ENCODE peak calls at places on chromosome 1, in eight cellular contexts. One of them, this sample, is unnamed.

GRCh38 chr1:40141878-40142535 is 19.2 kb upstream of the RLF start:
- DNase-seq in ovary: no peak
- DNase-seq in lower leg skin: no peak
- DNase-seq in transverse colon: no peak
- DNase-seq in thyroid gland: no peak
- DNase-seq in HCT116: no peak
- DNase-seq in right lobe of liver: no peak
- DNase-seq in heart left ventricle: no peak
- DNase-seq in this sample: no peak

GRCh38 chr1:147545133-147545532 is 3.8 kb downstream of the BCL9 start:
- DNase-seq in ovary: no peak
- DNase-seq in right lobe of liver: no peak
- DNase-seq in lower leg skin: peak; percentile 87
- DNase-seq in thyroid gland: peak; percentile 67
- DNase-seq in HCT116: peak; percentile 66
- DNase-seq in transverse colon: peak; percentile 55
- DNase-seq in heart left ventricle: peak; percentile 9
- DNase-seq in this sample: no peak

GRCh38 chr1:95118019-95118499 is 904 bp downstream of the TLCD4 start:
- DNase-seq in lower leg skin: no peak
- DNase-seq in right lobe of liver: no peak
- DNase-seq in thyroid gland: peak; percentile 71
- DNase-seq in transverse colon: peak; percentile 48
- DNase-seq in heart left ventricle: no peak
- DNase-seq in HCT116: no peak
- DNase-seq in ovary: no peak
- DNase-seq in this sample: peak; percentile 78

GRCh38 chr1:25658791-25659431 is 42.3 kb downstream of the MAN1C1 start:
- DNase-seq in HCT116: no peak
- DNase-seq in lower leg skin: peak; percentile 72
- DNase-seq in ovary: peak; percentile 74
- DNase-seq in transverse colon: peak; percentile 35
- DNase-seq in heart left ventricle: peak; percentile 78
- DNase-seq in right lobe of liver: no peak
- DNase-seq in thyroid gland: peak; percentile 85
- DNase-seq in this sample: no peak

GRCh38 chr1:80158771-80159170 is 1152.2 kb upstream of the ADGRL4 start:
- DNase-seq in transverse colon: no peak
- DNase-seq in lower leg skin: no peak
- DNase-seq in HCT116: no peak
- DNase-seq in ovary: no peak
- DNase-seq in right lobe of liver: no peak
- DNase-seq in heart left ventricle: no peak
- DNase-seq in thyroid gland: no peak
- DNase-seq in this sample: no peak

GRCh38 chr1:47023268-47024137 is at the start of gene CYP4X1:
- DNase-seq in lower leg skin: no peak
- DNase-seq in right lobe of liver: no peak
- DNase-seq in heart left ventricle: peak; percentile 81
- DNase-seq in ovary: no peak
- DNase-seq in thyroid gland: peak; percentile 4
- DNase-seq in transverse colon: peak; percentile 14
- DNase-seq in HCT116: no peak
- DNase-seq in this sample: no peak

GRCh38 chr1:119647734-119648619 is at the start of gene ZNF697:
- DNase-seq in HCT116: peak; percentile 89
- DNase-seq in lower leg skin: peak; percentile 99
- DNase-seq in heart left ventricle: peak; percentile 98
- DNase-seq in ovary: peak; percentile 97
- DNase-seq in right lobe of liver: peak; percentile 99
- DNase-seq in thyroid gland: peak; percentile 98
- DNase-seq in transverse colon: peak; percentile 97
- DNase-seq in this sample: peak; percentile 80

GRCh38 chr1:43284065-43284464 is 1.3 kb downstream of the C1orf210 start:
- DNase-seq in transverse colon: no peak
- DNase-seq in lower leg skin: peak; percentile 45
- DNase-seq in right lobe of liver: no peak
- DNase-seq in ovary: no peak
- DNase-seq in HCT116: no peak
- DNase-seq in thyroid gland: no peak
- DNase-seq in heart left ventricle: no peak
- DNase-seq in this sample: no peak

GRCh38 chr1:63034256-63034655 is 250.3 kb downstream of the ATG4C start:
- DNase-seq in heart left ventricle: no peak
- DNase-seq in right lobe of liver: no peak
- DNase-seq in lower leg skin: no peak
- DNase-seq in HCT116: no peak
- DNase-seq in ovary: no peak
- DNase-seq in transverse colon: no peak
- DNase-seq in thyroid gland: no peak
- DNase-seq in this sample: no peak
- TF ChIP-seq POLR2A in heart left ventricle: no peak
- TF ChIP-seq POLR2A in right lobe of liver: no peak
- TF ChIP-seq POLR2A in lower leg skin: no peak
- TF ChIP-seq POLR2A in HCT116: no peak
- TF ChIP-seq POLR2A in ovary: no peak
- TF ChIP-seq POLR2A in transverse colon: no peak
- TF ChIP-seq POLR2A in thyroid gland: no peak
- TF ChIP-seq POLR2A in this sample: no peak

GRCh38 chr1:19484338-19484792 is 974 bp downstream of the CAPZB start:
- DNase-seq in HCT116: no peak
- DNase-seq in transverse colon: no peak
- DNase-seq in thyroid gland: no peak
- DNase-seq in right lobe of liver: peak; percentile 35
- DNase-seq in lower leg skin: no peak
- DNase-seq in heart left ventricle: no peak
- DNase-seq in ovary: no peak
- DNase-seq in this sample: peak; percentile 32

GRCh38 chr1:19483261-19483660 is 2.1 kb downstream of the CAPZB start:
- DNase-seq in heart left ventricle: no peak
- DNase-seq in transverse colon: no peak
- DNase-seq in right lobe of liver: no peak
- DNase-seq in thyroid gland: no peak
- DNase-seq in HCT116: no peak
- DNase-seq in lower leg skin: no peak
- DNase-seq in ovary: no peak
- DNase-seq in this sample: no peak

GRCh38 chr1:19483691-19484090 is 1.6 kb downstream of the CAPZB start:
- DNase-seq in thyroid gland: no peak
- DNase-seq in heart left ventricle: no peak
- DNase-seq in HCT116: no peak
- DNase-seq in ovary: no peak
- DNase-seq in lower leg skin: no peak
- DNase-seq in right lobe of liver: no peak
- DNase-seq in transverse colon: no peak
- DNase-seq in this sample: peak; percentile 25

GRCh38 chr1:19485362-19486187 is at the start of gene CAPZB:
- DNase-seq in HCT116: peak; percentile 48
- DNase-seq in heart left ventricle: peak; percentile 97
- DNase-seq in right lobe of liver: peak; percentile 98
- DNase-seq in lower leg skin: peak; percentile 99
- DNase-seq in ovary: peak; percentile 95
- DNase-seq in thyroid gland: peak; percentile 95
- DNase-seq in transverse colon: peak; percentile 97
- DNase-seq in this sample: peak; percentile 91

DNA sequence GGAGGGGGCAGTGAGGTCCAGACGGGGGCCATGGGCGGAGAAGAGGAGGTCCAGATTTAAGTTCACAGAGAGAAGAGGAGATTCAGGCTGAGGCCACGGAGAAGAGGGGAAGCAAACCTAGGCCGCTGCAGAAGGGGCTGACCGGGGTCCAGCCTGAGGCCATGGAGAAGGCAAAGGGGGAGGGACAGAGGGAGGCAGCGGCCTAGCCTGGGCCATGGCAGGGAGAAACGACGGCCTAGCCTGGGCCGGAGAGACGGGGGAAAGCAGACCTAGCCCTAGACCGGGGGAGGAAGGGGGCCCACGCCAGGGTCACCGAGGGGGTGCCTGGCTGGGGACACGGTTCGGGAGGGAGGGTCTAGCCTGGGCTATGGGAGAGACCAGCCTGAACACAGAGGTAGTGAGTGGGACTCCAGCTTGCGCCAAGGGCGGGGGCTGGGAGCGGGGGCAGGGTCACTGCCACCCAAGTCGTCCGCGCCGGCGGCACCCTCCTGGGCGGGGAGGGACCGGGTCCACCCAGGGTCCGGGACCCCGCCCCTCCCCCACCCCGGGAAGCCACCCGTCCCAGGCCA is 462 bp downstream of the CAPZB start:
- DNase-seq in ovary: no peak
- DNase-seq in heart left ventricle: no peak
- DNase-seq in lower leg skin: no peak
- DNase-seq in transverse colon: no peak
- DNase-seq in thyroid gland: no peak
- DNase-seq in HCT116: no peak
- DNase-seq in right lobe of liver: no peak
- DNase-seq in this sample: peak; percentile 79
- TF ChIP-seq POLR2A in ovary: peak; percentile 18
- TF ChIP-seq POLR2A in heart left ventricle: no peak
- TF ChIP-seq POLR2A in lower leg skin: no peak
- TF ChIP-seq POLR2A in transverse colon: no peak
- TF ChIP-seq POLR2A in thyroid gland: no peak
- TF ChIP-seq POLR2A in HCT116: no peak
- TF ChIP-seq POLR2A in right lobe of liver: no peak
- TF ChIP-seq POLR2A in this sample: no peak

DNA sequence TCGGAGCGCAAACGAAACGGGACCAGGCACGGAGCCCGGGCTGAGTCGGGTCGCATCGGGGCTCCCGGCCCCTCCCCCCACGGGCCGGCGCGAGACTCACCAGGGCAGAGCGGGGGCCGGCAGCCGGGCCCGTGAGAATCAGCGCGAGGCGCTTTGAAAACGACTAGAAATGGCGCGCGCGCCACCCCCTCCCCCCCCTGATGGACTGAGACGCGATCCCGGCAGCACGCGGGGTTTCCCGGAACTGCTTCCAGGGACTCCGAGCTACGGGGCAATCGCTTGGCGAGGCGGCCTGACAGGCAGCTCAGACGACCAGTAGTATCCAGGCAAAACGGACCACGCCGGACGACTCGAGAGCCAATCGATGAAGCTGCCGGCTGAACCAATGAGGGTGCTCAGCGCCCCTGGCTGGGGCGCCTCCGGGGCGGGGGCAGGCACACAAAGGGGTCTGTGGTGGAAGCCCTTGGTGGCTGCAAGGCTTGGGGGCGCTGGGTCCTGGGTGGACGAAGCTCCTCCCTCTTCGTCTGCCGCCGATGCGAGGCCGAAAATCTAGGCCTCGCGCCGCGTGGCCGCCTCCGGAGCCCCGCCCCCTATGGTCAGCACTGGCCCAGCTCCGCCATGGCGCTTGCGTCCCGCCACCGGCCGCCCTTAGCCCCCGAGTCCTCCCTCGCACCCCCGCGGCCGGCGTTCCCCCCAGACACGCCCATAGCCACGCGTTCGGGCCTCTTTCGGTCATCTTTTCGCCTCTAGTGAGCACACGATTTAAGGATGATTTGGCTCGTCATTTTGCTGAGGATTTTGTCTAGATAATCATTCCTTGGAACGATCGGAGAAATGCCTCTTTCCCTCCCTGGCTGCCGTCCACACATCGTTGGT is at the start of gene HNRNPR:
- DNase-seq in HCT116: peak; percentile 100
- DNase-seq in heart left ventricle: peak; percentile 100
- DNase-seq in right lobe of liver: peak; percentile 100
- DNase-seq in lower leg skin: peak; percentile 100
- DNase-seq in thyroid gland: peak; percentile 100
- DNase-seq in ovary: peak; percentile 100
- DNase-seq in transverse colon: peak; percentile 99
- DNase-seq in this sample: peak; percentile 99
- TF ChIP-seq POLR2A in HCT116: peak; percentile 63
- TF ChIP-seq POLR2A in heart left ventricle: peak; percentile 75
- TF ChIP-seq POLR2A in right lobe of liver: peak; percentile 85
- TF ChIP-seq POLR2A in lower leg skin: no peak
- TF ChIP-seq POLR2A in thyroid gland: peak; percentile 83
- TF ChIP-seq POLR2A in ovary: peak; percentile 87
- TF ChIP-seq POLR2A in transverse colon: peak; percentile 85
- TF ChIP-seq POLR2A in this sample: peak; percentile 94

DNA sequence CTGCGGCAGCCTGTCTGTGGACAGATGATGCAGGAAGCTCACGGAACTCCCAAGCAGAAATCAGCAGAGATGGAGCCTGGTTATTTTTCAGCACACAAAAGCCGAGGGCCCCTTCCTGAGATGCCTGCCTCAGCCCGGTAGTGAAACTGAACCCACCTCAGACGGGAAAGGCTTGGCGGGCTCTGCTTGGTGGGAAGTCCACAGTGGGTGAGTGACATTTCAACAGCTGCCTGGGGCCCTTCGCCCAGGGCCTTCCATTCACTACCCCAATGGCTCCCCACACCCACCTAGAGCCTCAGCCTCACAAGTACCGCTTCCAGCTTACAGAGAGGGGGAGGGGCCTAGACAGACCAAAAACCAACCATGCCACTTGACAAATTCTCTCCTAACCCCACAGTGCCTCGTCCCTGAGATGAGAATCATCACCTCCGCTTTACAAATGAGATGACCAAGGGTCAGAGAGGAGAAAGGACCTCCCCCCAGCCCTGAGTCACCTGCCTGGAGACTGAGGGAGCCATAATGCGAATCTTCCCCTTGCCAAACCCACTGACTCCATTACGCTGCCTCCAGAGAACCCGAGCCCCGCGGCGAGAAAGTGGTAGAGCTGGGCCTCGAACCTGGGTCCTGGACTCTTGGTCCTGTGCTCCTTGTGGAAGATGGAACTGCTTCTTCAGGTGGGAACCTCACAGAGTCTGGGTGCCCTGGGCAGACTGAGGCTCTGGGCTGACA is 3.4 kb upstream of the ECE1 start:
- DNase-seq in ovary: no peak
- DNase-seq in HCT116: no peak
- DNase-seq in transverse colon: no peak
- DNase-seq in right lobe of liver: no peak
- DNase-seq in heart left ventricle: no peak
- DNase-seq in thyroid gland: no peak
- DNase-seq in lower leg skin: no peak
- DNase-seq in this sample: no peak
- TF ChIP-seq POLR2A in ovary: no peak
- TF ChIP-seq POLR2A in HCT116: no peak
- TF ChIP-seq POLR2A in transverse colon: no peak
- TF ChIP-seq POLR2A in right lobe of liver: no peak
- TF ChIP-seq POLR2A in heart left ventricle: no peak
- TF ChIP-seq POLR2A in thyroid gland: no peak
- TF ChIP-seq POLR2A in lower leg skin: no peak
- TF ChIP-seq POLR2A in this sample: no peak

DNA sequence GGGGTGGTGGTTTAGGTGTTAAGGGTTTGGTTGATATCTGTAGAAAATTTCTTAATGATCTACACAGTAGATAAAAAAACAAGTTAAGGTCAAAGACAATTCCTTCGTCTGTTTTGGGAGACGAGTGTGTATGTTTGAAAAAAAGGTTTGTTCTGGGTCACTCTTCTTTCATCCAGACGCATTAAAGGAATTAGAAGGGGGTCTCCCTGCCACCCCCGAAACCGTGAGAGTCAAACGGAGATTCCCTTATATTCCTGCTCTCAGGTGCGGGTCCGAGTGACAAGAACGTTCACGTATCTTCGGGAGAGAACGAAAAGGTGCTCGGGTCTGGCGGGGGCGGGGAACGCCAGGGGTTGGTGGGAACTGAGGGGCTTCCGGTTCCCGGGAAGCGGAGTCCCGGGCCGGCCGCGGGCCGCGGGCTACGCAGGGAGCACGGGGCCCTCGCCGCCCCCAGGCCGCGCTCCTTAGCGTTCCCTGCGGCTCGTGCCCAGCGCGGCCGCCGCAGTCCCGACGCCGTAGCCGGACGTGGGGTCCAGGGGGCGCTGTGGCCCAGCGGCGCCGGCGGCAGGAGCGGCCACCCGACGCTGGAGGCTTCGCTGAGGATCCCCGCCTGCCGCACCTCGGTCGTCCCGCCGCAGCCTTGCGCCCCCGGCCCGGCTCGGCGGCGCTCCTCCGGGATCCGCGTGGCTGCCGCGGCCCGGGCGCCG is at the start of gene ZFYVE9:
- DNase-seq in transverse colon: peak; percentile 80
- DNase-seq in right lobe of liver: peak; percentile 84
- DNase-seq in HCT116: no peak
- DNase-seq in ovary: peak; percentile 70
- DNase-seq in lower leg skin: peak; percentile 94
- DNase-seq in thyroid gland: peak; percentile 75
- DNase-seq in heart left ventricle: peak; percentile 75
- DNase-seq in this sample: peak; percentile 89
- TF ChIP-seq POLR2A in transverse colon: no peak
- TF ChIP-seq POLR2A in right lobe of liver: peak; percentile 48
- TF ChIP-seq POLR2A in HCT116: peak; percentile 21
- TF ChIP-seq POLR2A in ovary: no peak
- TF ChIP-seq POLR2A in lower leg skin: no peak
- TF ChIP-seq POLR2A in thyroid gland: peak; percentile 69
- TF ChIP-seq POLR2A in heart left ventricle: peak; percentile 27
- TF ChIP-seq POLR2A in this sample: no peak

This sample was measured in erythroblast.